ENCODE peak calls at places on chromosomes 4 and X, in four cellular contexts. P is H9, C is H1, I is neuronal stem cell. X is an unnamed sample.

GRCh38 chrX:132837126-132837525 is 121.3 kb downstream of the HS6ST2 start:
- DNase-seq in P (no peak), I (no peak), C (no peak), X (no peak)

GRCh38 chr4:153249199-153250154 is 45.2 kb downstream of the TRIM2 start:
- DNase-seq in I (peak; percentile 86), P (peak; percentile 90), C (peak; percentile 58), X (peak; percentile 94)

GRCh38 chr4:41323186-41323585 is 66.5 kb downstream of the UCHL1 start:
- DNase-seq in C (no peak), P (no peak), I (no peak), X (peak; percentile 13)

GRCh38 chrX:74537011-74537390 is 77.4 kb downstream of the RLIM start:
- DNase-seq in P (peak; percentile 37), C (no peak), I (no peak), X (no peak)

GRCh38 chr4:168095776-168096443 is 3.6 kb downstream of the ANXA10 start:
- DNase-seq in C (no peak), I (no peak), P (no peak), X (no peak)

GRCh38 chrX:29229802-29230201 is 642.6 kb downstream of the IL1RAPL1 start:
- DNase-seq in C (no peak), P (no peak), I (no peak), X (no peak)

GRCh38 chrX:39133971-39134370 is 332.7 kb downstream of the MID1IP1 start:
- DNase-seq in P (peak; percentile 66), I (no peak), C (peak; percentile 1), X (no peak)

GRCh38 chr4:83109480-83110221 is 4.9 kb downstream of the PLAC8 start:
- DNase-seq in C (no peak), P (peak; percentile 67), I (peak; percentile 42), X (peak; percentile 68)

GRCh38 chr4:148240241-148240640 is 202.0 kb downstream of the NR3C2 start:
- DNase-seq in I (no peak), C (no peak), P (no peak), X (peak; percentile 61)

GRCh38 chr4:87270144-87270543 is 49.7 kb upstream of the KLHL8 start:
- DNase-seq in P (peak; percentile 28), I (peak; percentile 18), C (peak; percentile 9), X (peak; percentile 3)

GRCh38 chrX:130741584-130741983 is 161.4 kb downstream of the ENOX2 start:
- DNase-seq in C (no peak), P (no peak), I (no peak), X (no peak)

GRCh38 chrX:152821145-152821765 is 9.3 kb downstream of the CETN2 start:
- DNase-seq in I (no peak), P (peak; percentile 50), C (peak; percentile 9), X (peak; percentile 7)

GRCh38 chr4:142035556-142035955 is 399.2 kb downstream of the IL15 start:
- DNase-seq in P (no peak), C (no peak), I (no peak), X (no peak)

GRCh38 chr4:151238477-151238876 is 38.5 kb upstream of the PRSS48 start:
- DNase-seq in P (no peak), C (no peak), I (no peak), X (no peak)

GRCh38 chr4:81605278-81605677 is 133.6 kb upstream of the RASGEF1B start:
- DNase-seq in P (no peak), C (no peak), I (peak; percentile 6), X (no peak)

GRCh38 chrX:16138108-16138427 is 14.7 kb downstream of the GRPR start:
- DNase-seq in C (no peak), P (no peak), I (no peak), X (no peak)

GRCh38 chrX:143683486-143683885 is 37.1 kb downstream of the SPANXN2 start:
- DNase-seq in I (no peak), C (no peak), P (no peak), X (no peak)

GRCh38 chrX:101079736-101080135 is 1.1 kb downstream of the TMEM35A start:
- DNase-seq in C (no peak), I (no peak), P (no peak), X (no peak)

GRCh38 chr4:153591441-153591840 is 92.6 kb upstream of the TLR2 start:
- DNase-seq in P (no peak), C (no peak), I (no peak), X (no peak)

GRCh38 chrX:15373986-15374385 is 10.2 kb downstream of the VEGFD start:
- DNase-seq in I (no peak), C (no peak), P (no peak), X (no peak)

GRCh38 chrX:41180194-41180902 is 95.1 kb downstream of the USP9X start:
- DNase-seq in C (no peak), P (peak; percentile 58), I (no peak), X (peak; percentile 77)

GRCh38 chr4:101954975-101955678 is 164.6 kb downstream of the BANK1 start:
- DNase-seq in I (no peak), C (no peak), P (no peak), X (no peak)

GRCh38 chrX:40107291-40108083 is 9.7 kb upstream of the BCOR start:
- DNase-seq in P (peak; percentile 79), I (no peak), C (no peak), X (no peak)

GRCh38 chrX:150731795-150732194 is 38.6 kb downstream of the MTMR1 start:
- DNase-seq in I (no peak), P (no peak), C (no peak), X (no peak)

GRCh38 chrX:67100031-67100884 is 443.6 kb upstream of the AR start:
- DNase-seq in P (no peak), C (no peak), I (no peak), X (no peak)

GRCh38 chrX:139708067-139708466 is at the start of gene MCF2:
- DNase-seq in C (no peak), P (no peak), I (no peak), X (no peak)

GRCh38 chr4:110821186-110821585 is 198.3 kb upstream of the PITX2 start:
- DNase-seq in I (no peak), C (no peak), P (no peak), X (peak; percentile 31)

GRCh38 chr4:43089730-43090129 is 197.2 kb downstream of the GRXCR1 start:
- DNase-seq in I (no peak), C (no peak), P (no peak), X (no peak)

GRCh38 chr4:24226018-24226417 is 336.2 kb upstream of the PPARGC1A start:
- DNase-seq in I (no peak), C (no peak), P (no peak), X (no peak)

DNA sequence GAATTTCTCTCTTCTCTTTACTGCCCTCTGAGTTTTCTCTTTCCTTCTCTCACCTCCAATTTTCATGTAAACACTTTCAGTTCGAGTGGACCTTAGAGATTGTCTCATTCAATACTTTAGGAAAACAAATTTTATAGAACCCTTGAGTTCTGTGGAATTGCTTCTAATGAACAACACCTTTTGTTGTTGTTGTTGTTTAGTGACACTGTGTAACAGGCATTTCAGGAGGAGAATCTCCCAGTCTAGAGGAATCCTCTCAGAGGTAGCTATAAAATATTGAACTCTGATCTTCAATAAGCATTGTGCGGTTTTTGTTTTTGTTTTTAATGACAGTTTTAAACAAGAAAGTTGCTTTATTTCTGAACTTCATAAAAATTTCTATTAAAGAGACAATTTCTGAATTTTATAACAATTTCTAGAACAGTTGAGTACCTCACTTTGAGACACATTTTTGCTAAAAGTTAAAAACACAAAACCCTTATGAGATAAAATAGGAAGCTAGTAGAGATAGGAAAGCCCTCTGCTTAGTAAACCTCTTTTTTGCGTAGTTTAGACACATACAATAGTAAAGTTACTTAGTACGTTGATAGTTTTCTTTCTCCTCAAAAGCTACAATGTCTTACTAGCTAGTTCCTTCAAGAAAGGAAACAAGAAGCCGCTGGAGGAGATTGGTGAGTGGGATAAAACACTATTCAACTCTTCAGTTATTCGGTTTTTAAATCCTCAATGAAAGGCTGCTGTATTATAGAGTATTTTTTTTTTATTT is 38.8 kb downstream of the CLCN3 start:
- DNase-seq in I (no peak), C (no peak), P (no peak), X (peak; percentile 24)
- H2BK12ac ChIP-seq in I (no peak overlapping the region), C (no peak overlapping the region), P (no peak overlapping the region), X (no peak overlapping the region)

DNA sequence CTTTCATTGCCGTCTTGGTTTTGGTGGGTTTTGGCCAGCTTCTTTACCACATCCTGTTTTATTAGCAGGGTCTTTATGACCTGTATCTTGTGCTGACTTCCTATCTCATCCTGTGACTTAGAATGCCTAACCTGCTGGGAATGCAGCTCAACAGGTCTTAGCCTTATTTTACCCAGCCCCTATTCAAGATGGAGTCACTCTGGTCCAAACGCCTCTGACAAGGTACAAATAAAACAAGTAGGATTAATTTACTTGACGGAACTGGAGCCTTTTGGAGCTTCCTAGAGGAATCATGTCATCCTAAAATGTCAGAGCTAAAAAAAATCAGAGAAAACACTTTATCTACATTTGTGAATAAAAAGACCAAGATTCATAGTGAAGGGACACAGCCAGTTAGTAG is 66.2 kb upstream of the ATXN3L start:
- DNase-seq in P (no peak), I (no peak), C (no peak), X (no peak)
- H3K4me1 ChIP-seq in P (no peaks in the 10 kb centered on the region), I (peaks cover 2% of the 10 kb centered on the region), C (no peaks in the 10 kb centered on the region), X (no peaks in the 10 kb centered on the region)

GRCh38 chr4:74638689-74639088 is 155.6 kb downstream of the BTC start:
- DNase-seq in C (no peak), P (no peak), I (no peak), X (peak; percentile 70)
- H2BK12ac ChIP-seq in C (no peak overlapping the region), P (no peak overlapping the region), I (no peak overlapping the region), X (no peak overlapping the region)

GRCh38 chr4:20319785-20320184 is 68.1 kb downstream of the SLIT2 start:
- DNase-seq in C (no peak), I (no peak), P (no peak), X (no peak)

GRCh38 chr4:20318899-20319291 is 67.2 kb downstream of the SLIT2 start:
- DNase-seq in P (no peak), C (no peak), I (no peak), X (no peak)

GRCh38 chr4:20317424-20317985 is 65.8 kb downstream of the SLIT2 start:
- DNase-seq in I (no peak), P (no peak), C (no peak), X (no peak)

GRCh38 chr4:20320232-20320631 is 68.5 kb downstream of the SLIT2 start:
- DNase-seq in C (no peak), I (no peak), P (no peak), X (no peak)

DNA sequence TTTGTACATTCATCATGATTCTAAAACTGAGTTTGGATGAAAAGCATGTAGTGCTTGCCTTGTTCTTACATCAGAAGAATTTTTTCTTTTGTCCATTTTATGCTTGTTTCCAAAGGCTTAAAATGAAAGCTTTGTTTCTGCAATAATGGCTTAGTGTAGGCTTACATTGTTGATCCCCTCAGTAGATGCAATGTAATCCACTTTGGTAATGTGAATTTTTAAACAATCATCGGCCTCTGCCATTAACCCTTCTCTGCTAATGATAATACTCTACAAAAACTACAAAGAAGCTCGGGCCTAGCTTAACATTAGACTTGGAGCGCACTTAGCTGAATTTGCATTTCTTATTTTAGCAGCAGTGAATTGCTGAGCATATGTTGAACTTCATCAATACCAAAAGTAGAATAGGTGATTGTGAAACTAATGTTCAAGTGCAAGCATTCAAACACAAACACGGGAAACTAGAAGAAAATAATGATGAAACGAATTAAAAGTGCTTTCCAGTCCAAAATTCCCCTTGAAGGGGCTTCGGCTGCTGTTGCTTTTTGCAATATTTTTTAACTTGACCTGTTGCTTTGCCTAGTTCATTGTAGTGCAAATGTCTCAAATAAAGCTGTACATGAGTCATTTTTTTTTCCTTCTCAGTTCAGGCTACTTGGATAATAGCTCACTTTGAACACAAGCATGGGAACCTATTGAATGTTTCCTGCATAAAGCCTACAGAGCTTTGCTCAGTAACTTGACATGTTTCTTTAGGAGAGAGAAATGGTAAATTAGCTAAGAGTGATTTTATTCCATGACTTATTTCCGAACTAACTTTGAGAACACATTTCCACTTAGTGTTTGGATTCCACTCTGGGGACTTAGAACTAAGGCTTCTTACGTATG is 66.5 kb downstream of the SLIT2 start:
- DNase-seq in I (no peak), C (no peak), P (no peak), X (no peak)
- H3K4me1 ChIP-seq in I (peaks cover 2% of the 10 kb centered on the region), C (no peaks in the 10 kb centered on the region), P (no peaks in the 10 kb centered on the region), X (no peaks in the 10 kb centered on the region)

GRCh38 chr4:123546123-123546654 is 149.6 kb downstream of the SPRY1 start:
- DNase-seq in P (no peak), C (no peak), I (no peak), X (no peak)
- H2BK12ac ChIP-seq in P (no peak overlapping the region), C (peak overlapping the region; percentile 93), I (no peak overlapping the region), X (peak overlapping the region; percentile 86)